ENCODE peak calls at places on chromosome 19, in four cellular contexts. D, K, N and L are unnamed samples. For H3K4me1, the result is how much of the 10 kb centered on the place peaks cover.

GRCh38 chr19:36113425-36113824 is 1.2 kb downstream of the POLR2I start:
- DNase-seq in N (no peak), D (no peak), K (no peak), L (no peak)

GRCh38 chr19:1787116-1787515 is 25.0 kb downstream of the ATP8B3 start:
- DNase-seq in D (no peak), K (no peak), N (no peak), L (no peak)

GRCh38 chr19:18475004-18475453 is 37.1 kb upstream of the ISYNA1 start:
- DNase-seq in D (no peak), K (no peak), N (no peak), L (no peak)

GRCh38 chr19:13869324-13869723 is 7.6 kb upstream of the NANOS3 start:
- DNase-seq in N (no peak), K (no peak), D (no peak), L (no peak)

GRCh38 chr19:51509823-51510660 is 8.4 kb upstream of the SIGLEC12 start:
- DNase-seq in N (no peak), D (no peak), K (no peak), L (no peak)

GRCh38 chr19:58557253-58558065 is 952 bp downstream of the UBE2M start:
- DNase-seq in K (no peak), N (no peak), D (no peak), L (no peak)

GRCh38 chr19:15922021-15922420 is 12.3 kb downstream of the CYP4F11 start:
- DNase-seq in D (no peak), K (no peak), N (no peak), L (no peak)

GRCh38 chr19:46620716-46621115 is 4.2 kb downstream of the PTGIR start:
- DNase-seq in N (no peak), D (no peak), K (no peak), L (no peak)

GRCh38 chr19:36891768-36892357 is 24.2 kb downstream of the ZNF829 start:
- DNase-seq in D (no peak), K (no peak), N (no peak), L (no peak)

GRCh38 chr19:39307233-39307821 is 11.1 kb downstream of the IFNL1 start:
- DNase-seq in K (no peak), D (no peak), N (no peak), L (no peak)

GRCh38 chr19:51511353-51511752 is 9.8 kb upstream of the SIGLEC12 start:
- DNase-seq in K (no peak), N (no peak), D (no peak), L (no peak)

GRCh38 chr19:3479177-3479818 is 1.0 kb downstream of the SMIM24 start:
- DNase-seq in N (no peak), K (peak), D (no peak), L (no peak)

GRCh38 chr19:4488496-4488895 is 16.4 kb downstream of the HDGFL2 start:
- DNase-seq in D (no peak), N (no peak), K (no peak), L (no peak)

GRCh38 chr19:29256516-29256915 is 43.6 kb upstream of the UQCRFS1 start:
- DNase-seq in K (no peak), D (no peak), N (no peak), L (no peak)

GRCh38 chr19:542173-542866 is 1.5 kb upstream of the GZMM start:
- DNase-seq in D (no peak), N (no peak), K (no peak), L (no peak)

GRCh38 chr19:540867-541637 is 2.8 kb upstream of the GZMM start:
- DNase-seq in D (no peak), N (no peak), K (no peak), L (no peak)

GRCh38 chr19:539429-540030 is 4.3 kb upstream of the GZMM start:
- DNase-seq in K (no peak), D (no peak), N (no peak), L (no peak)

GRCh38 chr19:543912-544608 is at the start of gene GZMM:
- DNase-seq in K (no peak), N (no peak), D (no peak), L (no peak)

GRCh38 chr19:541699-542098 is 2.2 kb upstream of the GZMM start:
- DNase-seq in D (no peak), K (no peak), N (no peak), L (no peak)
- TF ChIP-seq CTCF in D (no peak), K (no peak), N (no peak), L (no peak)

GRCh38 chr19:44750713-44751112 is 2.2 kb downstream of the BCL3 start:
- DNase-seq in K (no peak), N (no peak), D (no peak), L (no peak)

GRCh38 chr19:44748426-44749254 is at the start of gene BCL3:
- DNase-seq in D (no peak), K (peak), N (peak), L (no peak)

GRCh38 chr19:44749318-44749717 is 810 bp downstream of the BCL3 start:
- DNase-seq in K (no peak), N (no peak), D (no peak), L (no peak)

GRCh38 chr19:44747739-44748425 is 626 bp upstream of the BCL3 start:
- DNase-seq in K (peak), D (peak), N (peak), L (peak)

GRCh38 chr19:44749994-44750393 is 1.5 kb downstream of the BCL3 start:
- DNase-seq in N (no peak), K (no peak), D (no peak), L (no peak)
- H3K4me1 ChIP-seq in N (under half), K (half or more), D (half or more), L (half or more)

GRCh38 chr19:41699968-41700323 is 8.5 kb upstream of the CEACAM5 start:
- DNase-seq in N (no peak), K (no peak), D (no peak), L (no peak)
- H3K27ac ChIP-seq in N (no peak), K (no peak), D (no peak), L (no peak)

DNA sequence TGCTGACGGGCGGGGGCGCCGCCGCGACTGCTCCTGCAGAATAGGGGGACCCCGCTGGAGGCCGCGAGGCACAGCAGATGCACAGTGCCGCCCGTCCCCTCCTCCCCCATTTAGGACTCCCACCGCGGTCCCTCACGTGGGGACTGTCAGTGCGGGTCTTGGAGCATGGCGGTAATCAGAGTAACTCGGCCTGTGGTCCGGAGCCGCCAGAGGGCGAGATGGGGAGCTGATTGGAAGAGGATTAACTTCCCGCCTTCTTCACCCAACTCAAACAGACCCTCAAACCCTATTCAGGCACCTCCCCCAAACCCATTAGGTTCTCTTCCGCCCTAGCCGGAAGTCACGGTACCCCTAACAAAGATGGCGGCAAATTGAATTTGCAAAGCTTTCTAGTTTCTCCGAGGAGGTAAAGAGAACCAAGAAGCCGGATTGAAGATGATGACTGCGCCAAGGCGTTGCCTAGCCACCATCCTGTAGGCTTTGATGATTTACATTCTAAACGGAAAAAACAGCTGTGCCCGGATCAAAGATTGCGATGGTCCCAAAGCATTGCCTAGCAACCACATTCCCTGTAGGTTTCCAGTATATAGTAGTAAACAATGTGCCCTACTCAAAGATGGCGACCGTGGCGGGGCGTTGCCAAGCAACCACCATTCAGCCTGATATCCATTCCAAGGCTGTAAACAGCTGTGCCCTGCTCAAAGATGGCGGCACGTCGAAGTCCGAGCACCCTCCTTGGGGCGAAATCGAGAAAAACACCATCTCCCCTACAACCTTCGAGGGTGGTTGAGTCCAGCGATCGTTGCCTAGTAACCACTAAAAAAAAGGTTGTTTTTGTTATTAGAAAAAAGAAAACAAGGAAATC is at the start of gene FUZ:
- DNase-seq in N (peak), D (peak), K (peak), L (peak)
- TF ChIP-seq CTCF in N (peak), D (peak), K (no peak), L (peak)